ENCODE peak calls at places on chromosomes 4 and X, in eight cellular contexts. One of them, this sample, is unnamed.

GRCh38 chr4:128525939-128526630 is 238.5 kb upstream of the PGRMC2 start:
- DNase-seq in uterus: no peak
- DNase-seq in HCT116: no peak
- DNase-seq in naive thymus-derived CD4-positive, alpha-beta T cell: no peak
- DNase-seq in foreskin fibroblast: peak
- DNase-seq in lung: no peak
- DNase-seq in tibial artery: no peak
- DNase-seq in body of pancreas: peak
- DNase-seq in this sample: no peak

GRCh38 chr4:149735796-149736195 is 79.8 kb downstream of the IQCM start:
- DNase-seq in body of pancreas: no peak
- DNase-seq in tibial artery: no peak
- DNase-seq in naive thymus-derived CD4-positive, alpha-beta T cell: no peak
- DNase-seq in foreskin fibroblast: peak
- DNase-seq in uterus: no peak
- DNase-seq in HCT116: no peak
- DNase-seq in lung: no peak
- DNase-seq in this sample: no peak

GRCh38 chrX:39513836-39514235 is 583.9 kb downstream of the BCOR start:
- DNase-seq in foreskin fibroblast: peak
- DNase-seq in tibial artery: no peak
- DNase-seq in uterus: no peak
- DNase-seq in HCT116: no peak
- DNase-seq in lung: no peak
- DNase-seq in naive thymus-derived CD4-positive, alpha-beta T cell: no peak
- DNase-seq in body of pancreas: no peak
- DNase-seq in this sample: no peak

GRCh38 chrX:103157511-103158316 is 57.2 kb upstream of the BEX4 start:
- DNase-seq in uterus: no peak
- DNase-seq in body of pancreas: peak
- DNase-seq in tibial artery: no peak
- DNase-seq in lung: no peak
- DNase-seq in HCT116: no peak
- DNase-seq in foreskin fibroblast: peak
- DNase-seq in naive thymus-derived CD4-positive, alpha-beta T cell: peak
- DNase-seq in this sample: no peak

GRCh38 chrX:38882894-38883620 is 81.8 kb downstream of the MID1IP1 start:
- DNase-seq in lung: no peak
- DNase-seq in HCT116: peak
- DNase-seq in body of pancreas: peak
- DNase-seq in naive thymus-derived CD4-positive, alpha-beta T cell: no peak
- DNase-seq in tibial artery: no peak
- DNase-seq in uterus: no peak
- DNase-seq in foreskin fibroblast: peak
- DNase-seq in this sample: no peak

GRCh38 chr4:153539058-153539826 is 73.1 kb downstream of the TMEM131L start:
- DNase-seq in foreskin fibroblast: no peak
- DNase-seq in tibial artery: no peak
- DNase-seq in lung: no peak
- DNase-seq in uterus: no peak
- DNase-seq in HCT116: no peak
- DNase-seq in naive thymus-derived CD4-positive, alpha-beta T cell: no peak
- DNase-seq in body of pancreas: peak
- DNase-seq in this sample: no peak

GRCh38 chr4:71609159-71609558 is 174.7 kb downstream of the GC start:
- DNase-seq in uterus: no peak
- DNase-seq in foreskin fibroblast: no peak
- DNase-seq in body of pancreas: no peak
- DNase-seq in naive thymus-derived CD4-positive, alpha-beta T cell: no peak
- DNase-seq in lung: no peak
- DNase-seq in tibial artery: no peak
- DNase-seq in HCT116: no peak
- DNase-seq in this sample: no peak

GRCh38 chrX:87578978-87579377 is 61.4 kb downstream of the KLHL4 start:
- DNase-seq in body of pancreas: no peak
- DNase-seq in HCT116: no peak
- DNase-seq in tibial artery: no peak
- DNase-seq in foreskin fibroblast: no peak
- DNase-seq in uterus: no peak
- DNase-seq in naive thymus-derived CD4-positive, alpha-beta T cell: no peak
- DNase-seq in lung: no peak
- DNase-seq in this sample: no peak

GRCh38 chrX:114580336-114580735 is 3.5 kb upstream of the HTR2C start:
- DNase-seq in lung: no peak
- DNase-seq in tibial artery: no peak
- DNase-seq in foreskin fibroblast: no peak
- DNase-seq in naive thymus-derived CD4-positive, alpha-beta T cell: no peak
- DNase-seq in body of pancreas: no peak
- DNase-seq in uterus: no peak
- DNase-seq in HCT116: no peak
- DNase-seq in this sample: no peak

GRCh38 chr4:127224556-127224955 is 408.2 kb upstream of the INTU start:
- DNase-seq in tibial artery: no peak
- DNase-seq in foreskin fibroblast: no peak
- DNase-seq in HCT116: no peak
- DNase-seq in uterus: no peak
- DNase-seq in lung: no peak
- DNase-seq in naive thymus-derived CD4-positive, alpha-beta T cell: no peak
- DNase-seq in body of pancreas: no peak
- DNase-seq in this sample: no peak

GRCh38 chr4:153142700-153143438 is 61.4 kb upstream of the TRIM2 start:
- DNase-seq in foreskin fibroblast: peak
- DNase-seq in naive thymus-derived CD4-positive, alpha-beta T cell: peak
- DNase-seq in body of pancreas: peak
- DNase-seq in lung: peak
- DNase-seq in uterus: peak
- DNase-seq in tibial artery: peak
- DNase-seq in HCT116: peak
- DNase-seq in this sample: peak

GRCh38 chrX:105191878-105192277 is 28.6 kb downstream of the TEX13A start:
- DNase-seq in uterus: no peak
- DNase-seq in HCT116: no peak
- DNase-seq in body of pancreas: peak
- DNase-seq in foreskin fibroblast: peak
- DNase-seq in tibial artery: no peak
- DNase-seq in naive thymus-derived CD4-positive, alpha-beta T cell: no peak
- DNase-seq in lung: no peak
- DNase-seq in this sample: no peak

GRCh38 chrX:24245201-24245600 is 68.7 kb downstream of the SUPT20HL2 start:
- DNase-seq in lung: no peak
- DNase-seq in HCT116: no peak
- DNase-seq in body of pancreas: no peak
- DNase-seq in foreskin fibroblast: peak
- DNase-seq in tibial artery: no peak
- DNase-seq in uterus: no peak
- DNase-seq in naive thymus-derived CD4-positive, alpha-beta T cell: no peak
- DNase-seq in this sample: no peak

GRCh38 chrX:99939883-99940232 is 470.2 kb downstream of the PCDH19 start:
- DNase-seq in foreskin fibroblast: no peak
- DNase-seq in tibial artery: no peak
- DNase-seq in HCT116: no peak
- DNase-seq in lung: no peak
- DNase-seq in uterus: no peak
- DNase-seq in body of pancreas: no peak
- DNase-seq in naive thymus-derived CD4-positive, alpha-beta T cell: no peak
- DNase-seq in this sample: no peak

GRCh38 chr4:80199004-80199579 is 1.8 kb downstream of the PRDM8 start:
- DNase-seq in uterus: no peak
- DNase-seq in tibial artery: no peak
- DNase-seq in foreskin fibroblast: no peak
- DNase-seq in body of pancreas: no peak
- DNase-seq in HCT116: no peak
- DNase-seq in lung: no peak
- DNase-seq in naive thymus-derived CD4-positive, alpha-beta T cell: no peak
- DNase-seq in this sample: no peak

GRCh38 chr4:80196259-80197131 is 808 bp upstream of the PRDM8 start:
- DNase-seq in uterus: no peak
- DNase-seq in naive thymus-derived CD4-positive, alpha-beta T cell: no peak
- DNase-seq in HCT116: no peak
- DNase-seq in foreskin fibroblast: peak
- DNase-seq in body of pancreas: no peak
- DNase-seq in tibial artery: no peak
- DNase-seq in lung: no peak
- DNase-seq in this sample: no peak

GRCh38 chr4:80195441-80196139 is 1.7 kb upstream of the PRDM8 start:
- DNase-seq in naive thymus-derived CD4-positive, alpha-beta T cell: no peak
- DNase-seq in body of pancreas: no peak
- DNase-seq in uterus: no peak
- DNase-seq in tibial artery: no peak
- DNase-seq in lung: no peak
- DNase-seq in foreskin fibroblast: no peak
- DNase-seq in HCT116: no peak
- DNase-seq in this sample: no peak

GRCh38 chr4:80197601-80198444 is 520 bp downstream of the PRDM8 start:
- DNase-seq in HCT116: no peak
- DNase-seq in body of pancreas: no peak
- DNase-seq in foreskin fibroblast: peak
- DNase-seq in uterus: no peak
- DNase-seq in naive thymus-derived CD4-positive, alpha-beta T cell: no peak
- DNase-seq in tibial artery: peak
- DNase-seq in lung: no peak
- DNase-seq in this sample: no peak

DNA sequence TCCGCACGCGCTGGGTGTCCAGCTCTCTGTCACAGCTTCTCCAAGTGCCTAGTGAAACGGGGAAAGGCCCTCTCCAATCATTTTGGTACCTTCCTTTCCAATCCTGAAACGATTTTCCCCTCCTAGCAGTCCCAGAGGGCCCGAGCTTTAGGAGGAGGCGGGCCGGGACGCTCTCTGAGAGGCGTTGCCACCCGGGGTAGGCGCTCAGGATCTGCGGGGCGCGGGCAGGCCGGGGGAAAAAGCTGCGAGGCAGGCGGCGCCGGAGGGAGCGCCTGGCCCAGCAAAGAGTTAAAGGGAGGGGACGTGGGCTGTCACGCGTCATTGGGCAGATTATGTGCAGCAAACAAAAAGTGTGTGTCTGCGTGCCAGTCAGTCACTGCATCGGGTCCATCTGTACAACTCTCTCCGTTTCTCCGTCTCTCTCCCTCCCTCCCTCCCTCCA is at the start of gene PRDM8:
- DNase-seq in HCT116: no peak
- DNase-seq in uterus: no peak
- DNase-seq in naive thymus-derived CD4-positive, alpha-beta T cell: peak
- DNase-seq in lung: no peak
- DNase-seq in body of pancreas: no peak
- DNase-seq in foreskin fibroblast: peak
- DNase-seq in tibial artery: no peak
- DNase-seq in this sample: no peak
- H3K4me3 ChIP-seq in HCT116: no peak
- H3K4me3 ChIP-seq in uterus: peak
- H3K4me3 ChIP-seq in naive thymus-derived CD4-positive, alpha-beta T cell: peak
- H3K4me3 ChIP-seq in lung: no peak
- H3K4me3 ChIP-seq in body of pancreas: no peak
- H3K4me3 ChIP-seq in foreskin fibroblast: peak
- H3K4me3 ChIP-seq in tibial artery: peak
- H3K4me3 ChIP-seq in this sample: peak

GRCh38 chrX:56728321-56728720 is 722 bp upstream of the NBDY start:
- DNase-seq in uterus: no peak
- DNase-seq in HCT116: no peak
- DNase-seq in lung: no peak
- DNase-seq in foreskin fibroblast: peak
- DNase-seq in tibial artery: no peak
- DNase-seq in naive thymus-derived CD4-positive, alpha-beta T cell: no peak
- DNase-seq in body of pancreas: no peak
- DNase-seq in this sample: no peak
- H3K4me3 ChIP-seq in uterus: peak
- H3K4me3 ChIP-seq in HCT116: peak
- H3K4me3 ChIP-seq in lung: no peak
- H3K4me3 ChIP-seq in foreskin fibroblast: peak
- H3K4me3 ChIP-seq in tibial artery: peak
- H3K4me3 ChIP-seq in naive thymus-derived CD4-positive, alpha-beta T cell: no peak
- H3K4me3 ChIP-seq in body of pancreas: no peak
- H3K4me3 ChIP-seq in this sample: peak

DNA sequence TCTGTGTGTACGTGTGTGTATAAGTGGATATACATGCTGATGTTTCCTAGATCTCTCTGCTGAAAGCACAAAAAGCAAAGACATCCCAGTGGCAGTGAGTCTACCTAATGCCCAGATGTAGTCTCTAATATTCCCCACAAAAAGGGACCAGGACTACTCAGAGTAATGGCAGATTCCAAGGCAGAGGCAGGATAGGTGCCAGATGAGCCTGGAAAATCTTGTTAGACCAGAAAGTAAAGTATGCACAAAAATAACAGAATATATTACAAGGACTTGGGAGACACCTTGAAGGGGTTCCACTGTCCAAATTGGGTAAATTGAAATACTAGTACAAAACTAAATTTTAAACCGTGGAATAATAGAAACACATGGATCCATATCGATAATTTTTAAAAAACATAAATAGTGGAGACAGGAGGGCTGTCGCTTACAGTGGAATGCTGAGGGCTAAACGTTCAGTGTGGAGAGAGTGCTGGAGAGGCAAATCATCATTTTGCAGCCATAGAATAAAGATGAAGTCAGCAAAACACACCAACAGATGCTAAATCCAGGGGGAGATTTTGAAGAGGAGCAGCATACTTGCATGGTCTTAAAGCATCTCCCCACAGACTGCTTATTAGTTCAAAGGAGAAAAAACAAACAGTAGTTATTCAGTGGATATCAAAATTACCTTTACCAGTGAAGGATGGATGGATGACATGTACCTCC is 123.4 kb upstream of the TSPAN5 start:
- DNase-seq in lung: no peak
- DNase-seq in uterus: no peak
- DNase-seq in foreskin fibroblast: no peak
- DNase-seq in tibial artery: no peak
- DNase-seq in HCT116: no peak
- DNase-seq in naive thymus-derived CD4-positive, alpha-beta T cell: no peak
- DNase-seq in body of pancreas: no peak
- DNase-seq in this sample: no peak
- H3K4me3 ChIP-seq in lung: no peak
- H3K4me3 ChIP-seq in uterus: no peak
- H3K4me3 ChIP-seq in foreskin fibroblast: no peak
- H3K4me3 ChIP-seq in tibial artery: no peak
- H3K4me3 ChIP-seq in HCT116: no peak
- H3K4me3 ChIP-seq in naive thymus-derived CD4-positive, alpha-beta T cell: no peak
- H3K4me3 ChIP-seq in body of pancreas: no peak
- H3K4me3 ChIP-seq in this sample: no peak

GRCh38 chr4:38366451-38366850 is 297.5 kb upstream of the KLF3 start:
- DNase-seq in lung: no peak
- DNase-seq in body of pancreas: no peak
- DNase-seq in naive thymus-derived CD4-positive, alpha-beta T cell: no peak
- DNase-seq in foreskin fibroblast: peak
- DNase-seq in HCT116: no peak
- DNase-seq in uterus: no peak
- DNase-seq in tibial artery: peak
- DNase-seq in this sample: no peak
- H3K4me3 ChIP-seq in lung: no peak
- H3K4me3 ChIP-seq in body of pancreas: no peak
- H3K4me3 ChIP-seq in naive thymus-derived CD4-positive, alpha-beta T cell: no peak
- H3K4me3 ChIP-seq in foreskin fibroblast: no peak
- H3K4me3 ChIP-seq in HCT116: no peak
- H3K4me3 ChIP-seq in uterus: no peak
- H3K4me3 ChIP-seq in tibial artery: no peak
- H3K4me3 ChIP-seq in this sample: peak

GRCh38 chrX:53116101-53116500 is 22.2 kb downstream of the KANTR start:
- DNase-seq in lung: no peak
- DNase-seq in uterus: no peak
- DNase-seq in foreskin fibroblast: peak
- DNase-seq in HCT116: no peak
- DNase-seq in naive thymus-derived CD4-positive, alpha-beta T cell: no peak
- DNase-seq in tibial artery: no peak
- DNase-seq in body of pancreas: no peak
- DNase-seq in this sample: no peak
- H3K4me3 ChIP-seq in lung: no peak
- H3K4me3 ChIP-seq in uterus: peak
- H3K4me3 ChIP-seq in foreskin fibroblast: peak
- H3K4me3 ChIP-seq in HCT116: no peak
- H3K4me3 ChIP-seq in naive thymus-derived CD4-positive, alpha-beta T cell: no peak
- H3K4me3 ChIP-seq in tibial artery: peak
- H3K4me3 ChIP-seq in body of pancreas: no peak
- H3K4me3 ChIP-seq in this sample: no peak